ENCODE peak calls at places on chromosomes 7 and 10, in six cellular contexts. Q, T, W, N, M and G are unnamed samples.
A peak's percentile ranks its signal among the peaks of the same experiment; 100 is the strongest.

GRCh38 chr10:90226526-90226925 is 525.1 kb downstream of the KIF20B start:
- DNase-seq in Q (no peak), T (no peak), W (no peak), N (no peak), M (no peak), G (no peak)

GRCh38 chr10:48257407-48257961 is 17.0 kb downstream of the FRMPD2 start:
- DNase-seq in Q (no peak), T (no peak), W (no peak), N (peak; percentile 44), M (no peak), G (no peak)

GRCh38 chr10:125087191-125087896 is 73.0 kb downstream of the CTBP2 start:
- DNase-seq in Q (no peak), T (no peak), W (no peak), N (no peak), M (no peak), G (no peak)

GRCh38 chr7:137851361-137851945 is 4.7 kb upstream of the DGKI start:
- DNase-seq in Q (no peak), T (no peak), W (no peak), N (no peak), M (no peak), G (no peak)

GRCh38 chr10:122258136-122259074 is 12.7 kb upstream of the BTBD16 start:
- DNase-seq in Q (no peak), T (no peak), W (no peak), N (peak; percentile 60), M (no peak), G (no peak)

GRCh38 chr7:141551080-141551772 is at the start of gene AGK:
- DNase-seq in Q (peak; percentile 93), T (peak; percentile 80), W (peak; percentile 52), N (peak; percentile 91), M (peak; percentile 72), G (peak; percentile 73)

GRCh38 chr10:3699896-3700295 is 85.1 kb downstream of the KLF6 start:
- DNase-seq in Q (no peak), T (no peak), W (no peak), N (no peak), M (no peak), G (no peak)

GRCh38 chr7:80749270-80749669 is 110.8 kb downstream of the CD36 start:
- DNase-seq in Q (no peak), T (no peak), W (no peak), N (no peak), M (no peak), G (no peak)

GRCh38 chr10:30737931-30738391 is 108.4 kb upstream of the LYZL2 start:
- DNase-seq in Q (no peak), T (no peak), W (no peak), N (no peak), M (no peak), G (no peak)

GRCh38 chr10:61100882-61101281 is 156.9 kb upstream of the RHOBTB1 start:
- DNase-seq in Q (no peak), T (no peak), W (no peak), N (no peak), M (no peak), G (no peak)

GRCh38 chr7:128827971-128828711 is 2.1 kb upstream of the FLNC start:
- DNase-seq in Q (no peak), T (no peak), W (peak; percentile 34), N (peak; percentile 57), M (no peak), G (no peak)

GRCh38 chr10:43043342-43043772 is 33.5 kb upstream of the RET start:
- DNase-seq in Q (no peak), T (no peak), W (no peak), N (peak; percentile 43), M (no peak), G (no peak)

GRCh38 chr7:15643000-15643705 is 43.3 kb downstream of the MEOX2 start:
- DNase-seq in Q (no peak), T (no peak), W (no peak), N (no peak), M (no peak), G (no peak)

GRCh38 chr7:96090756-96091155 is 231.1 kb downstream of the SLC25A13 start:
- DNase-seq in Q (no peak), T (no peak), W (no peak), N (no peak), M (no peak), G (no peak)

GRCh38 chr7:42843209-42843800 is 68.6 kb downstream of the C7orf25 start:
- DNase-seq in Q (peak; percentile 65), T (peak; percentile 75), W (peak; percentile 8), N (peak; percentile 82), M (peak; percentile 29), G (peak; percentile 33)

GRCh38 chr7:34198089-34198686 is 292.8 kb downstream of the BMPER start:
- DNase-seq in Q (no peak), T (no peak), W (no peak), N (no peak), M (no peak), G (no peak)

GRCh38 chr7:152683297-152683696 is 7.4 kb upstream of the XRCC2 start:
- DNase-seq in Q (no peak), T (no peak), W (no peak), N (no peak), M (no peak), G (no peak)

GRCh38 chr7:106772655-106773108 is 92.4 kb upstream of the PIK3CG start:
- DNase-seq in Q (no peak), T (no peak), W (peak; percentile 55), N (no peak), M (no peak), G (no peak)

GRCh38 chr7:157032644-157033482 is 22.4 kb upstream of the MNX1 start:
- DNase-seq in Q (no peak), T (no peak), W (no peak), N (peak; percentile 47), M (no peak), G (no peak)
- H3K27me3 ChIP-seq in Q (no peaks in the 10 kb centered on the region), T (no peaks in the 10 kb centered on the region), W (no peaks in the 10 kb centered on the region), N (peaks cover 36% of the 10 kb centered on the region), M (peaks cover 2% of the 10 kb centered on the region), G (peaks cover 4% of the 10 kb centered on the region)

DNA sequence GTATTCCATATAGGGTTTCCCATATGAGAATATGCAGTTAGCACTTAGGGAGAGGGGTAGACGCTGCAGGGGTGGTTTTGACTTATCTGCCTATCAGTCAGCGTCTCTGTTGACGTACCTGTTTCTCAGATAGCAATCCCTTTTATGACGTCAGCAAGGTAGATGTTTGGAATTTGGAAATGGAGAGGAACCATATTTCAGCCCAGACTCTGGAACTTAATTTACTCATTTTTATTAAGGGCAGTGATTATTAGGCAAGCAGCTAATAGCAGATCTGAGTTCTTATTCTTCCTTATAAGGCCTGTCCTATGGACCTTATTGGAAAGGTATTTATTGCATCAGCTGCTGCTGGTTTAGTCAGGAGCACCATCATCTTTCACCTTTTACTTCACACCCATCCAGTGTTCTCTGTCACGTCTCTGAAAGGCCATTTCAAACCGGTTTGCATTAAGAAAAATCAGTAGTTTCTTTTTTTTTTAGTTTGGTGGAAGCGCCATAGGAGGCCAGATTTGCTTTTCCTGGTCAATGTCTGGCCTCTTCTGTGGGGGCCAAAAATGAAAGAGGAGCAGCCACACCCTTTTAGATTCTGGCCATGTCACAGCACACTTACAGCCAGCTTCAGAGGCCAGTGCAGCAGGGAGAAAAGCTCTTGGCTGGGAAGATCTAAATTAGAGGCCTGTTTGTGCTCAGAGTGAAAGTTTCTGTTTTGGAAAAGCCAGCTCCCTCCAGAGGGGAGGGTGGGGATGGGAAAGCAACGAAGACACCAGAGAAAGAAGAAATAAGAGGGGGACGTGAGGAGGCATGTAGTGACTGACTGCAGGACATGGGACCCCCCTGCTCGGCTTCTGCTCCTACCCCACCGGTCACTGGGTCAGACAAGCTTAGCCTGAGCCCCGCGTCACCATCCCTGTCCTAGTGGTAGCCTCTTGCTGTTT is 146.3 kb downstream of the TCF7L2 start:
- DNase-seq in Q (no peak), T (peak; percentile 3), W (no peak), N (peak; percentile 29), M (no peak), G (no peak)
- H3K4me1 ChIP-seq in Q (no peaks in the 10 kb centered on the region), T (peaks cover 7% of the 10 kb centered on the region), W (peaks cover 58% of the 10 kb centered on the region), N (peaks cover 9% of the 10 kb centered on the region), M (peaks cover 15% of the 10 kb centered on the region), G (peaks cover 13% of the 10 kb centered on the region)

GRCh38 chr7:74304550-74304949 is 15.3 kb downstream of the CLIP2 start:
- DNase-seq in Q (no peak), T (no peak), W (no peak), N (no peak), M (no peak), G (no peak)

GRCh38 chr7:74307738-74308505 is 18.7 kb downstream of the CLIP2 start:
- DNase-seq in Q (no peak), T (no peak), W (no peak), N (no peak), M (no peak), G (no peak)

GRCh38 chr7:74305987-74306736 is 17.0 kb downstream of the CLIP2 start:
- DNase-seq in Q (no peak), T (no peak), W (no peak), N (peak; percentile 50), M (no peak), G (no peak)

GRCh38 chr7:74302745-74303221 is 13.6 kb downstream of the CLIP2 start:
- DNase-seq in Q (no peak), T (no peak), W (no peak), N (no peak), M (no peak), G (no peak)

DNA sequence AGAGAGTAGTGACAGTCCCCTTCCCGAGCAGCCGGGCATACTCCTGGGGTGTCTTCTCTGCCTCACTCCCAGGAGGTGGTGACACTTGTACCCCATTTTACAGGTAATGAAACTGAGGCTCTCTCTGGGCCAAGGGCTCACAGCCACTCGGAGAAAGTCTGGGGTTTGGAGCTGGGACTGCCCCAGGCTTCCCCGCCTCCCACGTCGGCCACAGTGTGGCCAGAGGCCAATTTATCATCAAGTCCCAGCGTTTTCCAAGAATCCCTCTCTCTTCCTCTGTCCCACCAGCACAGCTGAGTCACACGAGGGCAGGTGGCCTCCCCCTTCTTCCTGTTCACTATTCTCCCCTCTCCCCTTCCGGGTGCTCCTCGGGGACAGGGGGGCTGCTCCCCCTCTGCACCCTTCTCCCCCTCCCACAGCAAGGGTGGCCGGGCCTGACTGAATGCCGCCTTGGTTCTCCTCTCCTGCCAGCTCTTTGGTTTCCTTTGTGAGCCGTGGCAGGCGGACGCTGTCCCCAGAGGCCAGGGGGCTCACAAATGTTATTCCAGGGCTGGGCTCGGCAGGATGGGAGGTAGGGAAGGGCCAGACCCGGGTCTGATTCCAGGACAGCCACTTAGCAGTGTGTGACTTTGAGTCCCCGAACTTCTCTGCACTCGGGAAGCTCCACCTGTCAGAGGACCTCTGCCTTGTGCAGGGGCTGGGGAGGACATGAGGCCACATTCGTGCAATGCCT is 17.7 kb downstream of the CLIP2 start:
- DNase-seq in Q (no peak), T (no peak), W (no peak), N (no peak), M (no peak), G (peak; percentile 38)
- H3K9ac ChIP-seq in Q (no peak overlapping the region), T (no peak overlapping the region), W (peak overlapping the region; percentile 25), N (no peak overlapping the region), M (peak overlapping the region; percentile 61), G (peak overlapping the region; percentile 44)

GRCh38 chr10:98020784-98021183 is 9.6 kb downstream of the CRTAC1 start:
- DNase-seq in Q (no peak), T (no peak), W (no peak), N (no peak), M (no peak), G (no peak)

GRCh38 chr10:98019784-98020183 is 10.6 kb downstream of the CRTAC1 start:
- DNase-seq in Q (no peak), T (no peak), W (no peak), N (peak; percentile 29), M (no peak), G (no peak)

GRCh38 chr10:98016781-98017475 is 13.5 kb downstream of the CRTAC1 start:
- DNase-seq in Q (no peak), T (no peak), W (no peak), N (no peak), M (no peak), G (no peak)

GRCh38 chr10:98023024-98023423 is 7.4 kb downstream of the CRTAC1 start:
- DNase-seq in Q (no peak), T (no peak), W (no peak), N (no peak), M (no peak), G (no peak)

GRCh38 chr10:98020254-98020653 is 10.2 kb downstream of the CRTAC1 start:
- DNase-seq in Q (no peak), T (no peak), W (no peak), N (no peak), M (no peak), G (no peak)
- H3K27me3 ChIP-seq in Q (no peaks in the 10 kb centered on the region), T (no peaks in the 10 kb centered on the region), W (peaks cover 43% of the 10 kb centered on the region), N (peaks cover 11% of the 10 kb centered on the region), M (no peaks in the 10 kb centered on the region), G (no peaks in the 10 kb centered on the region)